ENCODE peak calls at places on chromosomes 13 and 19, in four cellular contexts. J is right cardiac atrium; O is left colon; R is stimulated activated naive CD8-positive, alpha-beta T cell treated with anti-CD3 and anti-CD28 coated beads, Interleukin-15, amount 100 ng/mL, for 72 hours. X is an unnamed sample.

GRCh38 chr19:40232949-40233810 is 6.7 kb upstream of the CCNP start:
- ATAC-seq in O (no peak), R (peak), J (peak), X (no peak)

GRCh38 chr19:43768273-43769050 is 12.3 kb downstream of the KCNN4 start:
- ATAC-seq in O (peak), R (no peak), J (peak), X (no peak)

GRCh38 chr19:11530432-11530831 is 1.5 kb upstream of the ECSIT start:
- ATAC-seq in R (peak), O (peak), J (peak), X (no peak)

GRCh38 chr13:113532156-113532806 is 41.8 kb upstream of the DCUN1D2 start:
- ATAC-seq in J (peak), R (no peak), O (no peak), X (no peak)

GRCh38 chr19:8132858-8133458 is 16.4 kb downstream of the FBN3 start:
- ATAC-seq in O (no peak), J (no peak), R (no peak), X (no peak)

GRCh38 chr13:99143904-99144303 is 56.8 kb upstream of the UBAC2 start:
- ATAC-seq in J (no peak), R (no peak), O (no peak), X (no peak)

GRCh38 chr13:66794340-66795031 is 435.6 kb downstream of the PCDH9 start:
- ATAC-seq in J (no peak), R (no peak), O (peak), X (no peak)

GRCh38 chr13:46571189-46571901 is 18.4 kb downstream of the LRCH1 start:
- ATAC-seq in R (peak), O (no peak), J (peak), X (peak)

GRCh38 chr19:32692727-32693061 is 1.1 kb downstream of the NUDT19 start:
- ATAC-seq in R (peak), J (no peak), O (peak), X (no peak)

GRCh38 chr13:106318941-106319411 is 216.5 kb downstream of the EFNB2 start:
- ATAC-seq in J (no peak), R (no peak), O (no peak), X (no peak)

GRCh38 chr19:18156841-18157464 is 4.0 kb downstream of the PIK3R2 start:
- ATAC-seq in O (peak), J (peak), R (no peak), X (no peak)

GRCh38 chr13:44336934-44337333 is 36.7 kb upstream of the SERP2 start:
- ATAC-seq in R (no peak), J (no peak), O (no peak), X (no peak)

GRCh38 chr13:52414963-52415362 is 9.0 kb upstream of the THSD1 start:
- ATAC-seq in J (no peak), O (no peak), R (no peak), X (no peak)

GRCh38 chr19:3479819-3480215 is 508 bp downstream of the SMIM24 start:
- ATAC-seq in O (peak), J (no peak), R (no peak), X (no peak)

GRCh38 chr19:46546194-46546896 is 50.7 kb upstream of the PNMA8B start:
- ATAC-seq in R (peak), J (peak), O (peak), X (peak)

GRCh38 chr13:20193142-20193923 is 595 bp upstream of the GJB2 start:
- ATAC-seq in R (peak), O (peak), J (peak), X (peak)

GRCh38 chr19:19546751-19547162 is 8.7 kb downstream of the CILP2 start:
- ATAC-seq in J (peak), O (peak), R (no peak), X (no peak)

GRCh38 chr19:30361721-30362120 is 10.5 kb upstream of the ZNF536 start:
- ATAC-seq in J (no peak), R (no peak), O (no peak), X (no peak)

GRCh38 chr13:46176756-46177155 is 5.2 kb downstream of the LCP1 start:
- ATAC-seq in R (peak), O (no peak), J (peak), X (peak)

GRCh38 chr19:48182434-48182833 is 12.0 kb downstream of the ZSWIM9 start:
- ATAC-seq in O (no peak), J (no peak), R (no peak), X (no peak)

GRCh38 chr13:30968734-30969335 is 36.4 kb downstream of the TEX26 start:
- ATAC-seq in R (no peak), O (no peak), J (no peak), X (no peak)

GRCh38 chr19:47581605-47582319 is 8.8 kb upstream of the ZNF541 start:
- ATAC-seq in J (no peak), R (no peak), O (no peak), X (no peak)

GRCh38 chr19:4415352-4415751 is 12.9 kb downstream of the CHAF1A start:
- ATAC-seq in J (peak), R (no peak), O (no peak), X (no peak)

GRCh38 chr13:96003304-96003703 is 49.9 kb downstream of the UGGT2 start:
- ATAC-seq in O (peak), R (no peak), J (no peak), X (no peak)

GRCh38 chr13:48709213-48709612 is 55.5 kb downstream of the CYSLTR2 start:
- ATAC-seq in O (no peak), R (peak), J (no peak), X (no peak)

GRCh38 chr19:48815870-48816501 is 5.2 kb upstream of the BCAT2 start:
- ATAC-seq in O (peak), J (no peak), R (peak), X (no peak)

GRCh38 chr19:46721269-46722003 is 4.5 kb upstream of the PRKD2 start:
- ATAC-seq in J (no peak), R (no peak), O (no peak), X (no peak)

GRCh38 chr13:106477303-106477702 is 58.2 kb downstream of the EFNB2 start:
- ATAC-seq in O (peak), R (no peak), J (no peak), X (no peak)

GRCh38 chr19:3407556-3408516 is 41.5 kb downstream of the NFIC start:
- ATAC-seq in O (no peak), J (peak), R (no peak), X (no peak)